ENCODE peak calls at places on chromosome 16, in seven cellular contexts. I, M, S, L, R, H and B are unnamed samples. For H3K4me1, the result is how much of the 10 kb centered on the place peaks cover.

GRCh38 chr16:54326266-54326662 is 39.7 kb upstream of the IRX3 start:
- DNase-seq in I (no peak), M (no peak), S (no peak), L (no peak), R (no peak), H (no peak), B (no peak)

GRCh38 chr16:24045641-24046040 is 209.9 kb downstream of the PRKCB start:
- DNase-seq in I (no peak), M (no peak), S (no peak), L (no peak), R (no peak), H (no peak), B (no peak)

GRCh38 chr16:57648125-57648524 is 19.7 kb downstream of the ADGRG1 start:
- DNase-seq in I (no peak), M (no peak), S (no peak), L (no peak), R (no peak), H (no peak), B (no peak)

GRCh38 chr16:7363397-7364053 is 30.9 kb downstream of the RBFOX1 start:
- DNase-seq in I (no peak), M (peak), S (no peak), L (no peak), R (no peak), H (no peak), B (no peak)

GRCh38 chr16:6032438-6032837 is 934.8 kb upstream of the EEF2KMT start:
- DNase-seq in I (no peak), M (no peak), S (no peak), L (no peak), R (no peak), H (no peak), B (no peak)

GRCh38 chr16:75070055-75070841 is 46.3 kb downstream of the LDHD start:
- DNase-seq in I (no peak), M (peak), S (no peak), L (peak), R (no peak), H (no peak), B (no peak)

GRCh38 chr16:4265676-4266075 is 7.1 kb downstream of the TFAP4 start:
- DNase-seq in I (no peak), M (no peak), S (no peak), L (no peak), R (no peak), H (no peak), B (no peak)

GRCh38 chr16:19601083-19601976 is 45.8 kb downstream of the VPS35L start:
- DNase-seq in I (peak), M (no peak), S (no peak), L (peak), R (no peak), H (peak), B (peak)

GRCh38 chr16:10383626-10384025 is 2.2 kb upstream of the ATF7IP2 start:
- DNase-seq in I (no peak), M (no peak), S (no peak), L (no peak), R (no peak), H (no peak), B (no peak)

GRCh38 chr16:5634781-5635180 is 537.2 kb upstream of the EEF2KMT start:
- DNase-seq in I (no peak), M (no peak), S (no peak), L (no peak), R (no peak), H (no peak), B (no peak)

GRCh38 chr16:29854520-29855100 is 8.4 kb downstream of the CDIPT start:
- DNase-seq in I (no peak), M (no peak), S (no peak), L (no peak), R (no peak), H (no peak), B (no peak)

GRCh38 chr16:57619133-57619605 is 9.3 kb upstream of the ADGRG1 start:
- DNase-seq in I (no peak), M (peak), S (no peak), L (no peak), R (no peak), H (no peak), B (no peak)

GRCh38 chr16:28910046-28911031 is 14.7 kb downstream of the RABEP2 start:
- DNase-seq in I (peak), M (no peak), S (peak), L (peak), R (peak), H (no peak), B (no peak)

GRCh38 chr16:57345666-57346204 is 12.8 kb upstream of the CCL22 start:
- DNase-seq in I (no peak), M (no peak), S (no peak), L (no peak), R (no peak), H (no peak), B (no peak)

GRCh38 chr16:86576591-86577313 is 1.6 kb upstream of the FOXL1 start:
- DNase-seq in I (no peak), M (no peak), S (peak), L (no peak), R (no peak), H (no peak), B (no peak)

GRCh38 chr16:66740010-66740409 is 11.4 kb downstream of the DYNC1LI2 start:
- DNase-seq in I (peak), M (no peak), S (peak), L (peak), R (no peak), H (peak), B (no peak)

GRCh38 chr16:911604-912321 is 59.0 kb downstream of the LMF1 start:
- DNase-seq in I (no peak), M (no peak), S (no peak), L (no peak), R (no peak), H (no peak), B (no peak)

GRCh38 chr16:3625911-3626732 is 14.7 kb upstream of the SLX4 start:
- DNase-seq in I (no peak), M (no peak), S (no peak), L (no peak), R (no peak), H (peak), B (peak)

GRCh38 chr16:75208242-75208825 is 1.4 kb upstream of the CTRB2 start:
- DNase-seq in I (no peak), M (no peak), S (no peak), L (no peak), R (peak), H (no peak), B (no peak)

GRCh38 chr16:82070656-82071369 is 35.8 kb downstream of the HSD17B2 start:
- DNase-seq in I (no peak), M (no peak), S (peak), L (no peak), R (no peak), H (no peak), B (no peak)

GRCh38 chr16:12784076-12784475 is 19.6 kb downstream of the CPPED1 start:
- DNase-seq in I (no peak), M (no peak), S (no peak), L (no peak), R (no peak), H (no peak), B (no peak)

GRCh38 chr16:23302045-23302956 is at the start of gene SCNN1B:
- DNase-seq in I (peak), M (peak), S (no peak), L (peak), R (peak), H (no peak), B (no peak)

GRCh38 chr16:9042943-9043680 is 48.3 kb upstream of the HAPSTR1 start:
- DNase-seq in I (no peak), M (no peak), S (no peak), L (no peak), R (no peak), H (no peak), B (no peak)

GRCh38 chr16:67349172-67349571 is 22.6 kb downstream of the LRRC36 start:
- DNase-seq in I (no peak), M (no peak), S (peak), L (no peak), R (no peak), H (peak), B (peak)

GRCh38 chr16:27475561-27475960 is 73.6 kb downstream of the IL21R start:
- DNase-seq in I (no peak), M (no peak), S (peak), L (no peak), R (no peak), H (no peak), B (no peak)

GRCh38 chr16:74607310-74607966 is 524 bp upstream of the GLG1 start:
- DNase-seq in I (no peak), M (no peak), S (no peak), L (no peak), R (no peak), H (no peak), B (no peak)

GRCh38 chr16:91484-91883 is 13.5 kb downstream of the MPG start:
- DNase-seq in I (no peak), M (peak), S (no peak), L (no peak), R (no peak), H (no peak), B (no peak)

GRCh38 chr16:50841081-50841886 is 99.4 kb downstream of the CYLD start:
- DNase-seq in I (no peak), M (no peak), S (no peak), L (no peak), R (no peak), H (peak), B (peak)

GRCh38 chr16:58236231-58236690 is 38.4 kb upstream of the CSNK2A2 start:
- DNase-seq in I (peak), M (peak), S (peak), L (peak), R (peak), H (peak), B (peak)

GRCh38 chr16:85842848-85843247 is 43.4 kb downstream of the COX4I1 start:
- DNase-seq in I (no peak), M (no peak), S (no peak), L (no peak), R (no peak), H (no peak), B (no peak)

GRCh38 chr16:27703545-27703944 is 153.6 kb downstream of the KATNIP start:
- DNase-seq in I (no peak), M (no peak), S (no peak), L (no peak), R (no peak), H (no peak), B (no peak)

DNA sequence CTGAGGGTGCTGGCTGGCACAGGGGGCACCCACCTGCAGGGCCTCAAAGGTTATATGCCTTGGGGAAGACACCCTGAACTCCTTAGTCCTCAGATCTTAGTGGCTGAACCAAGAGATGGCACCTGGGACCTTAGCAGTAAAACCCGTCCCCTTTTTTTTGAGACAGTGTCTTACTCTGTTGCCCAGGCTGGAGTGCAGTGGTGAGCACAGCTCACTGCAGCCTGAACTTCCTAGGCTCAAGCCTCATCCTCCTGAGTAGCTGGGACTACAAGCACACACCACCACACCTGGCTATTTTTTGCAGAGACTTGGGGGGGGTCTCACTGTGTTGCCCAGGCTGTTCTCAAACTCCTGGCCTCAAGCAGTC is 237.2 kb downstream of the MRTFB start:
- DNase-seq in I (no peak), M (no peak), S (no peak), L (no peak), R (no peak), H (no peak), B (no peak)
- H3K4me1 ChIP-seq in I (under half), M (half or more), S (half or more), L (under half), R (under half), H (under half), B (under half)

DNA sequence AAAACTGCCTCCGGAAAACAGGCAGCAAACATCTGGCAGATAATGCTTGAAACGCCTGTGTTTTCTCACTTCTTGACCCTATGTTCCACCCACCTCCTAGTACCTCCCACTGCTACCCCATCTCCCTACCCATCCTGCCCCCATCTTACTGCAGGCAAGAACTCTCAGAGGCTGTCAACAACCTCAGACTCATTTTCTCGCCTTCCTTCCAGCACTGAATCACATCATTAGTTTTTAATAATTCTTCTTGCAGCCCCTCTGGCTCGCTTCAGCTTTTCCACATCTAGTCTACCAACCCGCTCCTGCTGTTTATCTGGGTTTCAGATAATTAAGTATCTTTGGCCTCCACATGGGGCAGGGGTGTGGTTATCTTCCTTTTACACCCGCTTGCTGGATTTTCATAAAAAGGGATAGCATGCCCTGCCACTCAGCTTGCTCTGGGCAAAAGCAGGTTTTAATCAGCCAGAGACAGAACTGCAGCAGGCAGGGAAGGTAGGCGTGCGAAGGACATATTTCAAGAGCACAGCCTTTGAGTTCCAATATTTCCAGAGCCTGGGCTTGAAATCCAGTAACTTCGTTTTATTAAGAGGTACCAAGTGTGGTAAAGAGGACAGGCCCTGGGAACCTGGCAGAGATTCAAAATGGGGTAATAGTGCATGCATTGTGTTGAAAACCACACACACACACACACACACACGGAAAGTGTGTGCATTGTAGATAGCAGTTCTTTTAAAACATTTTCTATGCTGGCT is 87.5 kb downstream of the BMERB1 start:
- DNase-seq in I (no peak), M (no peak), S (peak), L (no peak), R (no peak), H (no peak), B (no peak)
- H3K4me1 ChIP-seq in I (under half), M (half or more), S (under half), L (under half), R (under half), H (under half), B (under half)

GRCh38 chr16:15993128-15993527 is 43.7 kb downstream of the ABCC1 start:
- DNase-seq in I (no peak), M (no peak), S (no peak), L (no peak), R (no peak), H (no peak), B (no peak)
- H3K4me1 ChIP-seq in I (under half), M (half or more), S (under half), L (under half), R (under half), H (under half), B (under half)

GRCh38 chr16:11671676-11672075 is 3.4 kb downstream of the SNN start:
- DNase-seq in I (no peak), M (no peak), S (no peak), L (no peak), R (no peak), H (no peak), B (no peak)
- H3K4me1 ChIP-seq in I (under half), M (half or more), S (half or more), L (under half), R (under half), H (half or more), B (half or more)

DNA sequence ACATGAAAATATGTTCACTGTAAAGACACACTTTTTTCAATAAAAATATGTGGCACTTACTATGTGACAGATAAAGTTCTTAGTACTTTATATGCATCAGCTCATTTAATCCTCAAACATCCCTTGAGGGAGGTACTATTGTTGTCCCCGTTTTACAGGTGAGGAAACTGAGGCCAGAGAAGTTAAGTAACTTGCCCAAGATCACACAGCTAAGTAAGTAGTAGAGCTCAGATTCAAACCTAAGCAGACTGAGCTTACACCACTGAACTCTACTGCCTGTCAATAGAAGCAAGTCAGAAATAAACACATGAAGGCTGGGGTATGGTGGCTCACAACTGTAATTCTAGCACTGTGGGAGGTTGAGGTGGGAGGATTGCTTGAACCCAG is 13.9 kb downstream of the CDH3 start:
- DNase-seq in I (no peak), M (no peak), S (no peak), L (no peak), R (no peak), H (no peak), B (no peak)
- H3K4me1 ChIP-seq in I (under half), M (under half), S (half or more), L (under half), R (under half), H (under half), B (under half)

GRCh38 chr16:84725481-84726078 is 25.8 kb downstream of the USP10 start:
- DNase-seq in I (no peak), M (no peak), S (no peak), L (no peak), R (no peak), H (no peak), B (no peak)
- H3K4me1 ChIP-seq in I (half or more), M (half or more), S (under half), L (under half), R (under half), H (under half), B (under half)

DNA sequence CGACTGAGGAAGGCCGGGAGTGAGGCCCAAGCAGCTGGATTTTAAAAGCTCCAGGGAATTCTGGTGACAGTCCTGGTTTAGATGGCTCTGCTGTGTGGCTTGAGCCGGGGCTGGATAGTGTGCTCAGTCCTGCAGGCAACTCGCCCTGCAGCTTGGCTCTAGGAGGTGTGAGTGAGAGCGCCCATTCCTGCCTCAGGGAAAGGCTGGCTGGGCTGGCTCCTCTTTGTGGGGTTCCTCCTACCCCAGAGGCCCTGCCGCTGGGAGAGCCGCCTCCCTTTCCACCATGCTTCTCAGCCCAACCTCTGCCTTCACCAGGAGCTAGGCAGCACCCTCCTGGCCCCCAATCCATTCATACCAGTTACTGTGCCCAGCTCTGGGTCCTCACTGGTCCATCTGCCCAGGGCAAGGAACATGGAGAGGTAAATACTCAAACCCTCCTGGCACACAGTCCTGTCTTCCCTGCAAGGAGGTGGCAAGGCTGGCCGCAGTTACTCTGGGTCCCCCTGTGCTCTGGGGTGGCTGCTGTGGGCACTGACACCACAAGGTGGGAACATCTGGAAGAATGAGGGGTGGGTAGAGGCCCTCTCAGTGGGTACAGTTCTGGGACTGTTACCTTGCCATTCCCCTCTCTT is 47.1 kb downstream of the VAC14 start:
- DNase-seq in I (no peak), M (no peak), S (no peak), L (no peak), R (peak), H (no peak), B (no peak)
- H3K4me1 ChIP-seq in I (under half), M (half or more), S (under half), L (under half), R (under half), H (under half), B (under half)

DNA sequence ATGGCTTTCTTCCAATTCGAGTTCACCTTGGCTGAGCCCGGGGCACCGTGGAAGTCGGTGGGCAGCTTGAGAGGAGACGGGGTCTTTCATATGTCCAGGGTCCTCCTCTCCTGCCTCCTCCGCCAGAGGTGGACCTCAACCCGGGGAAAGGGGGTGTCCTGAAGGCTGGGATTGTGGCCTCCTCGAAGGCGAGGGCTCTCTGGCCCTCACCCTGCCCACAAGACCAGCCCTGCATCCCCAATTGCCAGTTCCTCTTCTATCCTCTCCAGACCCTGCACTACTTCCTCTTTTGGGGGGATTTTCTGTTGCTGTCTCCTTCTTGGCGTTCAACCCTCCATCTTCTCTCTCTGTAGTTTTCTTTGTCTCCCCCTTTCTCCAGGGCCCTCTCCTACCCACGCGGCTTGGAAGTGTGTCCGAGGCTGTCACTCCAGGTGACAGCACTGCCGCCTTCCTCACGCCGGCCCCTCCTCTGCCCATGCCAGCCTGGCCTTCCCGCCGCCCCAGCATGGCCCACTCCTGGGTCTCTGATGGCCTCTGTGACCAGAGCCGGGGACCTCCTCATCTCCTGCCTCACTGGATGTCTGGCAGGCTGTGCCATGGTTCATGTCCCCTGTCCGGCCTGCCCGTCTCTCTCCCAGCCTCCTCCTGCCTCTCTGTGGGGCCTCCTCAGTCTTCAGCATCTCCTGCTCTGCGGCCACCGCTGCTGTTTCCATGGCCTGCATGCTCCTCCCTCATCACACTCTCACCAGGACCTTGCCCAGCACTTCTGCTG is 2.4 kb upstream of the ITGAX start:
- DNase-seq in I (no peak), M (no peak), S (no peak), L (no peak), R (no peak), H (no peak), B (no peak)
- H3K4me1 ChIP-seq in I (under half), M (under half), S (under half), L (under half), R (under half), H (under half), B (under half)

GRCh38 chr16:46972971-46973456 is 460 bp downstream of the DNAJA2 start:
- DNase-seq in I (peak), M (peak), S (peak), L (peak), R (peak), H (peak), B (peak)
- H3K4me1 ChIP-seq in I (under half), M (half or more), S (under half), L (under half), R (under half), H (half or more), B (half or more)